ENCODE peak calls at places on chromosomes 4 and X, in ten cellular contexts. One of them, this sample, is unnamed.

GRCh38 chr4:173252024-173252935 is 81.9 kb downstream of the HMGB2 start:
- DNase-seq in GM13977: peak; percentile 21
- DNase-seq in immature natural killer cell: no peak
- DNase-seq in NCI-H1105: no peak
- DNase-seq in T1000: peak; percentile 2
- DNase-seq in dermis blood vessel endothelial cell: peak; percentile 98
- DNase-seq in fibroblast of the aortic adventitia: peak; percentile 92
- DNase-seq in DMS 273 treated with DMSO at 0.1 percent for 48 hours: peak; percentile 86
- DNase-seq in breast epithelium: peak; percentile 45
- DNase-seq in foreskin fibroblast: peak; percentile 95
- DNase-seq in this sample: peak; percentile 91

GRCh38 chrX:76439188-76439587 is 11.7 kb downstream of the MAGEE1 start:
- DNase-seq in GM13977: no peak
- DNase-seq in immature natural killer cell: no peak
- DNase-seq in NCI-H1105: no peak
- DNase-seq in T1000: no peak
- DNase-seq in dermis blood vessel endothelial cell: no peak
- DNase-seq in fibroblast of the aortic adventitia: no peak
- DNase-seq in DMS 273 treated with DMSO at 0.1 percent for 48 hours: no peak
- DNase-seq in breast epithelium: no peak
- DNase-seq in foreskin fibroblast: no peak
- DNase-seq in this sample: no peak

GRCh38 chrX:119565110-119565663 is at the start of gene STEEP1:
- DNase-seq in GM13977: peak; percentile 83
- DNase-seq in immature natural killer cell: peak; percentile 83
- DNase-seq in NCI-H1105: peak; percentile 89
- DNase-seq in T1000: peak; percentile 35
- DNase-seq in dermis blood vessel endothelial cell: peak; percentile 94
- DNase-seq in fibroblast of the aortic adventitia: peak; percentile 93
- DNase-seq in DMS 273 treated with DMSO at 0.1 percent for 48 hours: peak; percentile 94
- DNase-seq in breast epithelium: peak; percentile 82
- DNase-seq in foreskin fibroblast: peak; percentile 94
- DNase-seq in this sample: peak; percentile 84

GRCh38 chr4:169485791-169486742 is 126.3 kb downstream of the NEK1 start:
- DNase-seq in GM13977: peak; percentile 47
- DNase-seq in immature natural killer cell: peak; percentile 38
- DNase-seq in NCI-H1105: peak; percentile 4
- DNase-seq in T1000: no peak
- DNase-seq in dermis blood vessel endothelial cell: peak; percentile 83
- DNase-seq in fibroblast of the aortic adventitia: peak; percentile 81
- DNase-seq in DMS 273 treated with DMSO at 0.1 percent for 48 hours: no peak
- DNase-seq in breast epithelium: no peak
- DNase-seq in foreskin fibroblast: peak; percentile 80
- DNase-seq in this sample: peak; percentile 29

GRCh38 chrX:68841251-68842049 is 12.6 kb downstream of the EFNB1 start:
- DNase-seq in GM13977: no peak
- DNase-seq in immature natural killer cell: no peak
- DNase-seq in NCI-H1105: peak; percentile 73
- DNase-seq in T1000: no peak
- DNase-seq in dermis blood vessel endothelial cell: no peak
- DNase-seq in fibroblast of the aortic adventitia: no peak
- DNase-seq in DMS 273 treated with DMSO at 0.1 percent for 48 hours: no peak
- DNase-seq in breast epithelium: no peak
- DNase-seq in foreskin fibroblast: no peak
- DNase-seq in this sample: peak; percentile 13

GRCh38 chr4:112647785-112648184 is 10.8 kb downstream of the LARP7 start:
- DNase-seq in GM13977: no peak
- DNase-seq in immature natural killer cell: no peak
- DNase-seq in NCI-H1105: no peak
- DNase-seq in T1000: no peak
- DNase-seq in dermis blood vessel endothelial cell: no peak
- DNase-seq in fibroblast of the aortic adventitia: peak; percentile 10
- DNase-seq in DMS 273 treated with DMSO at 0.1 percent for 48 hours: no peak
- DNase-seq in breast epithelium: no peak
- DNase-seq in foreskin fibroblast: no peak
- DNase-seq in this sample: no peak

GRCh38 chrX:47573334-47574095 is 8.7 kb upstream of the TIMP1 start:
- DNase-seq in GM13977: no peak
- DNase-seq in immature natural killer cell: no peak
- DNase-seq in NCI-H1105: no peak
- DNase-seq in T1000: no peak
- DNase-seq in dermis blood vessel endothelial cell: no peak
- DNase-seq in fibroblast of the aortic adventitia: peak; percentile 76
- DNase-seq in DMS 273 treated with DMSO at 0.1 percent for 48 hours: no peak
- DNase-seq in breast epithelium: no peak
- DNase-seq in foreskin fibroblast: peak; percentile 77
- DNase-seq in this sample: no peak

GRCh38 chr4:42636591-42636990 is 20.3 kb downstream of the ATP8A1 start:
- DNase-seq in GM13977: no peak
- DNase-seq in immature natural killer cell: no peak
- DNase-seq in NCI-H1105: no peak
- DNase-seq in T1000: no peak
- DNase-seq in dermis blood vessel endothelial cell: no peak
- DNase-seq in fibroblast of the aortic adventitia: no peak
- DNase-seq in DMS 273 treated with DMSO at 0.1 percent for 48 hours: peak; percentile 92
- DNase-seq in breast epithelium: no peak
- DNase-seq in foreskin fibroblast: no peak
- DNase-seq in this sample: no peak

GRCh38 chr4:38396845-38397547 is 267.0 kb upstream of the KLF3 start:
- DNase-seq in GM13977: no peak
- DNase-seq in immature natural killer cell: no peak
- DNase-seq in NCI-H1105: no peak
- DNase-seq in T1000: no peak
- DNase-seq in dermis blood vessel endothelial cell: no peak
- DNase-seq in fibroblast of the aortic adventitia: no peak
- DNase-seq in DMS 273 treated with DMSO at 0.1 percent for 48 hours: no peak
- DNase-seq in breast epithelium: no peak
- DNase-seq in foreskin fibroblast: no peak
- DNase-seq in this sample: no peak

GRCh38 chr4:140012688-140013087 is 141.3 kb downstream of the MAML3 start:
- DNase-seq in GM13977: peak; percentile 17
- DNase-seq in immature natural killer cell: peak; percentile 56
- DNase-seq in NCI-H1105: peak; percentile 22
- DNase-seq in T1000: peak; percentile 58
- DNase-seq in dermis blood vessel endothelial cell: peak; percentile 86
- DNase-seq in fibroblast of the aortic adventitia: peak; percentile 70
- DNase-seq in DMS 273 treated with DMSO at 0.1 percent for 48 hours: no peak
- DNase-seq in breast epithelium: no peak
- DNase-seq in foreskin fibroblast: peak; percentile 90
- DNase-seq in this sample: peak; percentile 96

GRCh38 chrX:130339408-130340222 is at the start of gene SLC25A14:
- DNase-seq in GM13977: peak; percentile 59
- DNase-seq in immature natural killer cell: peak; percentile 74
- DNase-seq in NCI-H1105: peak; percentile 79
- DNase-seq in T1000: peak; percentile 2
- DNase-seq in dermis blood vessel endothelial cell: peak; percentile 73
- DNase-seq in fibroblast of the aortic adventitia: peak; percentile 62
- DNase-seq in DMS 273 treated with DMSO at 0.1 percent for 48 hours: peak; percentile 55
- DNase-seq in breast epithelium: peak; percentile 46
- DNase-seq in foreskin fibroblast: peak; percentile 83
- DNase-seq in this sample: peak; percentile 33

GRCh38 chr4:177190995-177191568 is 118.6 kb upstream of the NEIL3 start:
- DNase-seq in GM13977: no peak
- DNase-seq in immature natural killer cell: no peak
- DNase-seq in NCI-H1105: no peak
- DNase-seq in T1000: no peak
- DNase-seq in dermis blood vessel endothelial cell: no peak
- DNase-seq in fibroblast of the aortic adventitia: no peak
- DNase-seq in DMS 273 treated with DMSO at 0.1 percent for 48 hours: no peak
- DNase-seq in breast epithelium: no peak
- DNase-seq in foreskin fibroblast: peak; percentile 30
- DNase-seq in this sample: no peak

GRCh38 chr4:53267026-53267425 is 98.8 kb downstream of the SCFD2 start:
- DNase-seq in GM13977: no peak
- DNase-seq in immature natural killer cell: no peak
- DNase-seq in NCI-H1105: no peak
- DNase-seq in T1000: no peak
- DNase-seq in dermis blood vessel endothelial cell: no peak
- DNase-seq in fibroblast of the aortic adventitia: no peak
- DNase-seq in DMS 273 treated with DMSO at 0.1 percent for 48 hours: no peak
- DNase-seq in breast epithelium: no peak
- DNase-seq in foreskin fibroblast: no peak
- DNase-seq in this sample: no peak

GRCh38 chr4:125254111-125254510 is 60.6 kb upstream of the FAT4 start:
- DNase-seq in GM13977: no peak
- DNase-seq in immature natural killer cell: no peak
- DNase-seq in NCI-H1105: no peak
- DNase-seq in T1000: no peak
- DNase-seq in dermis blood vessel endothelial cell: no peak
- DNase-seq in fibroblast of the aortic adventitia: peak; percentile 18
- DNase-seq in DMS 273 treated with DMSO at 0.1 percent for 48 hours: no peak
- DNase-seq in breast epithelium: no peak
- DNase-seq in foreskin fibroblast: peak; percentile 59
- DNase-seq in this sample: no peak

GRCh38 chr4:129246850-129247542 is 151.0 kb downstream of the C4orf33 start:
- DNase-seq in GM13977: no peak
- DNase-seq in immature natural killer cell: no peak
- DNase-seq in NCI-H1105: peak; percentile 88
- DNase-seq in T1000: no peak
- DNase-seq in dermis blood vessel endothelial cell: no peak
- DNase-seq in fibroblast of the aortic adventitia: no peak
- DNase-seq in DMS 273 treated with DMSO at 0.1 percent for 48 hours: no peak
- DNase-seq in breast epithelium: no peak
- DNase-seq in foreskin fibroblast: no peak
- DNase-seq in this sample: peak; percentile 93

GRCh38 chr4:86359944-86360478 is at the start of gene MAPK10:
- DNase-seq in GM13977: peak; percentile 64
- DNase-seq in immature natural killer cell: peak; percentile 71
- DNase-seq in NCI-H1105: peak; percentile 85
- DNase-seq in T1000: peak; percentile 51
- DNase-seq in dermis blood vessel endothelial cell: peak; percentile 43
- DNase-seq in fibroblast of the aortic adventitia: peak; percentile 28
- DNase-seq in DMS 273 treated with DMSO at 0.1 percent for 48 hours: no peak
- DNase-seq in breast epithelium: peak; percentile 49
- DNase-seq in foreskin fibroblast: peak; percentile 88
- DNase-seq in this sample: peak; percentile 90

GRCh38 chr4:3328814-3329663 is 36.2 kb downstream of the RGS12 start:
- DNase-seq in GM13977: no peak
- DNase-seq in immature natural killer cell: no peak
- DNase-seq in NCI-H1105: no peak
- DNase-seq in T1000: no peak
- DNase-seq in dermis blood vessel endothelial cell: no peak
- DNase-seq in fibroblast of the aortic adventitia: no peak
- DNase-seq in DMS 273 treated with DMSO at 0.1 percent for 48 hours: no peak
- DNase-seq in breast epithelium: peak; percentile 3
- DNase-seq in foreskin fibroblast: no peak
- DNase-seq in this sample: no peak